ENCODE peak calls at places on chromosomes 3 and 15, in ten cellular contexts. K is AG08396; B is activated T-cell treated with anti-CD3 and anti-CD28 coated beads for 4 hours; A is stromal cell of bone marrow; Q is GM04504; D is stimulated activated CD4-positive, alpha-beta T cell treated with anti-CD3 and anti-CD28 coated beads, Interleukin-4, amount 100 ng/mL, for 1 hour; Z is ELF-1; R is activated CD8-positive, alpha-beta memory T cell treated with anti-CD3 and anti-CD28 coated beads for 24 hours; S is neural progenitor cell; U is DMS153. M is an unnamed sample.

GRCh38 chr3:129439381-129439816 is 349 bp downstream of the MBD4 start:
- DNase-seq in K (peak; percentile 19), B (peak; percentile 24), A (no peak), Q (no peak), D (peak; percentile 43), Z (no peak), R (no peak), S (peak; percentile 63), U (no peak), M (peak; percentile 23)

GRCh38 chr15:69704229-69704628 is 251.6 kb downstream of the RPLP1 start:
- DNase-seq in K (peak; percentile 41), B (no peak), A (peak; percentile 36), Q (no peak), D (no peak), Z (no peak), R (no peak), S (no peak), U (no peak), M (no peak)

GRCh38 chr3:71784201-71784913 is 591 bp downstream of the PROK2 start:
- DNase-seq in K (no peak), B (no peak), A (no peak), Q (no peak), D (no peak), Z (peak; percentile 23), R (no peak), S (peak; percentile 74), U (no peak), M (no peak)

GRCh38 chr15:80173022-80173759 is 20.4 kb downstream of the FAH start:
- DNase-seq in K (peak; percentile 23), B (peak; percentile 62), A (peak; percentile 16), Q (no peak), D (peak; percentile 72), Z (peak; percentile 78), R (peak; percentile 88), S (peak; percentile 81), U (peak; percentile 4), M (peak; percentile 70)

GRCh38 chr3:109195812-109196211 is 59.3 kb downstream of the C3orf85 start:
- DNase-seq in K (peak; percentile 49), B (no peak), A (no peak), Q (no peak), D (no peak), Z (no peak), R (no peak), S (no peak), U (no peak), M (no peak)

GRCh38 chr3:116384717-116385116 is 60.6 kb downstream of the LSAMP start:
- DNase-seq in K (no peak), B (no peak), A (no peak), Q (no peak), D (no peak), Z (no peak), R (no peak), S (no peak), U (no peak), M (no peak)

GRCh38 chr3:168091299-168091852 is 4.3 kb downstream of the GOLIM4 start:
- DNase-seq in K (no peak), B (no peak), A (no peak), Q (no peak), D (no peak), Z (no peak), R (no peak), S (no peak), U (no peak), M (no peak)

GRCh38 chr3:45321607-45322391 is 66.6 kb upstream of the LARS2 start:
- DNase-seq in K (no peak), B (no peak), A (no peak), Q (no peak), D (no peak), Z (no peak), R (no peak), S (no peak), U (peak; percentile 12), M (no peak)

M was measured in mucosa of gallbladder.